ENCODE peak calls at places on chromosomes 6 and 20, in seven cellular contexts. W, O, S, Q, D, K and J are unnamed samples.

GRCh38 chr20:23928788-23929187 is 49.2 kb upstream of the CST5 start:
- DNase-seq in W (no peak), O (no peak), S (no peak), Q (no peak), D (no peak), K (no peak), J (no peak)

GRCh38 chr6:106510090-106510970 is 119.0 kb downstream of the RTN4IP1 start:
- DNase-seq in W (peak; percentile 31), O (no peak), S (peak; percentile 85), Q (peak; percentile 36), D (peak; percentile 47), K (peak; percentile 82), J (peak; percentile 95)

GRCh38 chr6:144319193-144319592 is 34.1 kb downstream of the UTRN start:
- DNase-seq in W (no peak), O (no peak), S (no peak), Q (no peak), D (no peak), K (no peak), J (no peak)

GRCh38 chr6:33312361-33313104 is 1.3 kb downstream of the TAPBP start:
- DNase-seq in W (peak; percentile 39), O (no peak), S (peak; percentile 87), Q (peak; percentile 40), D (peak; percentile 75), K (peak; percentile 84), J (peak; percentile 91)

GRCh38 chr6:158518196-158519127 is 41.4 kb upstream of the TMEM181 start:
- DNase-seq in W (peak; percentile 68), O (peak; percentile 66), S (no peak), Q (peak; percentile 30), D (peak; percentile 86), K (peak; percentile 77), J (peak; percentile 84)

GRCh38 chr6:158010591-158011477 is 29.2 kb downstream of the SYNJ2 start:
- DNase-seq in W (no peak), O (no peak), S (peak; percentile 39), Q (peak; percentile 11), D (no peak), K (no peak), J (no peak)

GRCh38 chr20:10541668-10542411 is 106.7 kb downstream of the SLX4IP start:
- DNase-seq in W (no peak), O (no peak), S (no peak), Q (no peak), D (no peak), K (no peak), J (no peak)

GRCh38 chr20:32839227-32839981 is 19.3 kb upstream of the EFCAB8 start:
- DNase-seq in W (no peak), O (no peak), S (no peak), Q (no peak), D (no peak), K (no peak), J (no peak)

GRCh38 chr6:52399511-52400315 is 20.4 kb upstream of the EFHC1 start:
- DNase-seq in W (peak; percentile 61), O (no peak), S (no peak), Q (no peak), D (peak; percentile 81), K (peak; percentile 58), J (peak; percentile 69)

DNA sequence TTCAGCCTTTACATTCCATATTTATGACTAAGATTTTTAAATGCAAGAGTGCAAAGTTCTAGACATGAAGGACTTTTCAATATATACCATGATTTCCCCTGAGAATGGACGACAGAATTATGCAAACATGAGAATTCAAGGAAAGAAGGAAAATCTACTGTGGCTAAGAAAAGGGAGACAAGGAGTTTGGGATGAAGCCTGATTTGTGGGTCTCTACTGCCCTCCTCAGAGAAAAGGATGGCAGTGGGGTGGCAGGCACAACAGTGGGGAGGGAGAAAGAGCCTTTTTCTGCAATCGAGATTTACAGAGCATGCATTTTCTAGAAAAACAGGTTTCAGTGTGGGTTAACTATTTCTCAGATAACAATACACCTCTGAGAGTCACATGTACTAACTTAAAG is 466.9 kb upstream of the NRSN1 start:
- DNase-seq in W (no peak), O (no peak), S (no peak), Q (no peak), D (peak; percentile 28), K (peak; percentile 6), J (peak; percentile 14)
- TF ChIP-seq CTCF in W (peak; percentile 60), O (no peak), S (peak; percentile 48), Q (peak; percentile 59), D (peak; percentile 44), K (peak; percentile 21), J (peak; percentile 55)

GRCh38 chr6:32149932-32150920 is 1.5 kb downstream of the PRRT1 start:
- DNase-seq in W (no peak), O (no peak), S (no peak), Q (no peak), D (no peak), K (no peak), J (no peak)
- H3K4me3 ChIP-seq in W (no peak overlapping the region), O (no peak overlapping the region), S (no peak overlapping the region), Q (peak overlapping the region; percentile 82), D (no peak overlapping the region), K (no peak overlapping the region), J (no peak overlapping the region)

DNA sequence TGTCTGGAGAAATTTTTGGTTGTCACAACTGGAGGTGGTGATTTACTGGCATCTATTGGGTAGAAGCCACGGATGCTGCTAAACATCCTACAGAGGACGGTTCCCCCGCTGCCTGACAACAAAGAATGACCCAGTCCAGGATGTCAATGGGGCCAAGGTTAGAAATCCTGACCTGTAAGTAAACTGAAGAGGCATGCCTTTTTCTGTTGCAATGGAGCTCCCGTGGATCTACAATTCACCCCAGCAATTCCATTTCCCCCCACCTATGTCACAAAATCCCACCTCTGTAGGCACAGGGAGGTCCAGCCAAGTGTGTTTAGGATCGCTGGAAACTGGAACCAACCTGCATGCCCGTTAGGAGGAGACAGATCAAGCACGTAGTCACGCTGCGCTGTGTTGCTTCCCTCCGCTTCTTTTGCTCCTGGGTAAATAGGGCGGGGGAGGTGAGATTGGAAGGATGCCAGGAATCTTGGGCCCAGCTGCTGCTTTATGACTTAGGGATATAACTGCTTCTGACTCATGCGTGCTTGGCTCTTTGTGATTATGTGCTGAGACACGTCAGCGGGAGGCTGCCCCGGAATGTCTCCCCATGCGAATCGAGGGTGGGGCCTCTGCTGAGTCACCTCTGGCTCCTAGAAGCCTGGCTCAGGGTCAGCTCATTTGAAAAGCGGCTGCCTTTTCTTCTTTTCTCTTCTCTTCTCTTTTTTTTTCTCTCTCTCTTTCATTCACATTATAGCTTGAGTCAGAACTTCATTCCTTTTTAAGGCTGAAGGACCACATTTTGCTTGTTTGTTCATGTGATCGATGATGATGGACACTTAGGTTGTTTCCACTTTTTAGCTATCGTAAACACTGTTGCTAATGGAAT is 12.4 kb upstream of the PEDS1 start:
- DNase-seq in W (peak; percentile 100), O (peak; percentile 100), S (peak; percentile 99), Q (peak; percentile 96), D (peak; percentile 100), K (peak; percentile 100), J (peak; percentile 100)
- TF ChIP-seq CTCF in W (no peak), O (no peak), S (no peak), Q (no peak), D (no peak), K (peak; percentile 5), J (peak; percentile 7)

DNA sequence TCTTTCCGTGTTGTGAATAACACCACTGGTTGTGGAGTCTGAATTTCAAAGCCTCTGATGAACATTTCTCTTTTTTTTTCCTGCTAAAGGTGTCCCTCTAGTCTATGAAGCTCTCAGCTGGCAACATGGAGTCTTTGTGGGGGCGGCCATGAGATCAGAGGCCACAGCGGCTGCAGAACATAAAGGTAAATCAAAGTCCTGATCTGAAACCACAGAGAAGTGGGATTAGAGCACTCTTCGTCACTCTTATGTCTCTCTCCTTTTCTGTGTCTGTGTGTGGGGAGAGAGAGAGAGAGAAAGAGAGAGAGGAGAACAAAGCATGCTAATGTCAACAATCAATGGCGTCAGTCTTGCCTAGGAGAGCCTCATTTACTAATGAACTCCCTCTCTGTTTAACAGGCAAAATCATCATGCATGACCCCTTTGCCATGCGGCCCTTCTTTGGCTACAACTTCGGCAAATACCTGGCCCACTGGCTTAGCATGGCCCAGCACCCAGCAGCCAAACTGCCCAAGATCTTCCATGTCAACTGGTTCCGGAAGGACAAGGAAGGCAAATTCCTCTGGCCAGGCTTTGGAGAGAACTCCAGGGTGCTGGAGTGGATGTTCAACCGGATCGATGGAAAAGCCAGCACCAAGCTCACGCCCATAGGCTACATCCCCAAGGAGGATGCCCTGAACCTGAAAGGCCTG is 4.2 kb downstream of the PCK1 start:
- DNase-seq in W (no peak), O (no peak), S (no peak), Q (no peak), D (no peak), K (no peak), J (no peak)
- H3K4me3 ChIP-seq in W (no peak overlapping the region), O (no peak overlapping the region), S (peak overlapping the region; percentile 78), Q (no peak overlapping the region), D (no peak overlapping the region), K (no peak overlapping the region), J (no peak overlapping the region)